ENCODE peak calls at places on chromosomes 11 and 22, in nine cellular contexts. One of them, this sample, is unnamed.

GRCh38 chr11:133895551-133895950 is 50.2 kb upstream of the SPATA19 start:
- DNase-seq in CD4-positive, alpha-beta memory T cell: no peak
- DNase-seq in right cardiac atrium: no peak
- DNase-seq in left ventricle myocardium inferior: no peak
- DNase-seq in AG10803: no peak
- DNase-seq in H7: peak; percentile 48
- DNase-seq in upper lobe of left lung: no peak
- DNase-seq in dorsolateral prefrontal cortex: peak; percentile 23
- DNase-seq in CD8-positive, alpha-beta T cell: no peak
- DNase-seq in this sample: no peak

GRCh38 chr11:66969584-66970205 is 5.4 kb upstream of the C11orf86 start:
- DNase-seq in CD4-positive, alpha-beta memory T cell: no peak
- DNase-seq in right cardiac atrium: no peak
- DNase-seq in left ventricle myocardium inferior: no peak
- DNase-seq in AG10803: peak; percentile 99
- DNase-seq in H7: no peak
- DNase-seq in upper lobe of left lung: no peak
- DNase-seq in dorsolateral prefrontal cortex: no peak
- DNase-seq in CD8-positive, alpha-beta T cell: no peak
- DNase-seq in this sample: peak; percentile 95

GRCh38 chr11:10268746-10269487 is 25.1 kb downstream of the SBF2 start:
- DNase-seq in CD4-positive, alpha-beta memory T cell: no peak
- DNase-seq in right cardiac atrium: no peak
- DNase-seq in left ventricle myocardium inferior: no peak
- DNase-seq in AG10803: no peak
- DNase-seq in H7: no peak
- DNase-seq in upper lobe of left lung: no peak
- DNase-seq in dorsolateral prefrontal cortex: no peak
- DNase-seq in CD8-positive, alpha-beta T cell: no peak
- DNase-seq in this sample: no peak

GRCh38 chr11:110071197-110071596 is 22.0 kb upstream of the ZC3H12C start:
- DNase-seq in CD4-positive, alpha-beta memory T cell: no peak
- DNase-seq in right cardiac atrium: no peak
- DNase-seq in left ventricle myocardium inferior: no peak
- DNase-seq in AG10803: no peak
- DNase-seq in H7: no peak
- DNase-seq in upper lobe of left lung: no peak
- DNase-seq in dorsolateral prefrontal cortex: no peak
- DNase-seq in CD8-positive, alpha-beta T cell: no peak
- DNase-seq in this sample: no peak

GRCh38 chr11:6817668-6818067 is 18.2 kb upstream of the OR6A2 start:
- DNase-seq in CD4-positive, alpha-beta memory T cell: no peak
- DNase-seq in right cardiac atrium: no peak
- DNase-seq in left ventricle myocardium inferior: no peak
- DNase-seq in AG10803: no peak
- DNase-seq in H7: peak; percentile 73
- DNase-seq in upper lobe of left lung: no peak
- DNase-seq in dorsolateral prefrontal cortex: no peak
- DNase-seq in CD8-positive, alpha-beta T cell: no peak
- DNase-seq in this sample: peak; percentile 60

GRCh38 chr22:38267086-38267485 is 5.7 kb downstream of the TMEM184B start:
- DNase-seq in CD4-positive, alpha-beta memory T cell: peak; percentile 88
- DNase-seq in right cardiac atrium: peak; percentile 69
- DNase-seq in left ventricle myocardium inferior: peak; percentile 47
- DNase-seq in AG10803: no peak
- DNase-seq in H7: no peak
- DNase-seq in upper lobe of left lung: no peak
- DNase-seq in dorsolateral prefrontal cortex: no peak
- DNase-seq in CD8-positive, alpha-beta T cell: peak; percentile 79
- DNase-seq in this sample: peak; percentile 72

GRCh38 chr11:58616594-58616993 is 5.9 kb upstream of the CNTF start:
- DNase-seq in CD4-positive, alpha-beta memory T cell: no peak
- DNase-seq in right cardiac atrium: peak; percentile 72
- DNase-seq in left ventricle myocardium inferior: peak; percentile 35
- DNase-seq in AG10803: peak; percentile 93
- DNase-seq in H7: no peak
- DNase-seq in upper lobe of left lung: no peak
- DNase-seq in dorsolateral prefrontal cortex: no peak
- DNase-seq in CD8-positive, alpha-beta T cell: no peak
- DNase-seq in this sample: peak; percentile 93

GRCh38 chr22:47056776-47057470 is 294.5 kb downstream of the TBC1D22A start:
- DNase-seq in CD4-positive, alpha-beta memory T cell: no peak
- DNase-seq in right cardiac atrium: no peak
- DNase-seq in left ventricle myocardium inferior: no peak
- DNase-seq in AG10803: no peak
- DNase-seq in H7: no peak
- DNase-seq in upper lobe of left lung: peak; percentile 54
- DNase-seq in dorsolateral prefrontal cortex: no peak
- DNase-seq in CD8-positive, alpha-beta T cell: no peak
- DNase-seq in this sample: no peak

GRCh38 chr11:100827934-100828661 is 141.0 kb downstream of the ARHGAP42 start:
- DNase-seq in CD4-positive, alpha-beta memory T cell: no peak
- DNase-seq in right cardiac atrium: no peak
- DNase-seq in left ventricle myocardium inferior: no peak
- DNase-seq in AG10803: no peak
- DNase-seq in H7: no peak
- DNase-seq in upper lobe of left lung: no peak
- DNase-seq in dorsolateral prefrontal cortex: no peak
- DNase-seq in CD8-positive, alpha-beta T cell: no peak
- DNase-seq in this sample: peak; percentile 77

GRCh38 chr11:1260023-1260501 is 37.2 kb downstream of the MUC5B start:
- DNase-seq in CD4-positive, alpha-beta memory T cell: no peak
- DNase-seq in right cardiac atrium: peak; percentile 56
- DNase-seq in left ventricle myocardium inferior: no peak
- DNase-seq in AG10803: no peak
- DNase-seq in H7: peak; percentile 92
- DNase-seq in upper lobe of left lung: peak; percentile 89
- DNase-seq in dorsolateral prefrontal cortex: no peak
- DNase-seq in CD8-positive, alpha-beta T cell: no peak
- DNase-seq in this sample: peak; percentile 46

GRCh38 chr11:19827399-19828135 is 114.9 kb downstream of the NAV2 start:
- DNase-seq in CD4-positive, alpha-beta memory T cell: no peak
- DNase-seq in right cardiac atrium: no peak
- DNase-seq in left ventricle myocardium inferior: no peak
- DNase-seq in AG10803: no peak
- DNase-seq in H7: peak; percentile 73
- DNase-seq in upper lobe of left lung: no peak
- DNase-seq in dorsolateral prefrontal cortex: no peak
- DNase-seq in CD8-positive, alpha-beta T cell: no peak
- DNase-seq in this sample: no peak

GRCh38 chr11:79062814-79063762 is 377.7 kb downstream of the TENM4 start:
- DNase-seq in CD4-positive, alpha-beta memory T cell: no peak
- DNase-seq in right cardiac atrium: no peak
- DNase-seq in left ventricle myocardium inferior: no peak
- DNase-seq in AG10803: no peak
- DNase-seq in H7: peak; percentile 78
- DNase-seq in upper lobe of left lung: no peak
- DNase-seq in dorsolateral prefrontal cortex: no peak
- DNase-seq in CD8-positive, alpha-beta T cell: no peak
- DNase-seq in this sample: peak; percentile 58

GRCh38 chr11:77619576-77620198 is 17.9 kb downstream of the CLNS1A start:
- DNase-seq in CD4-positive, alpha-beta memory T cell: peak; percentile 50
- DNase-seq in right cardiac atrium: no peak
- DNase-seq in left ventricle myocardium inferior: no peak
- DNase-seq in AG10803: peak; percentile 49
- DNase-seq in H7: no peak
- DNase-seq in upper lobe of left lung: no peak
- DNase-seq in dorsolateral prefrontal cortex: no peak
- DNase-seq in CD8-positive, alpha-beta T cell: no peak
- DNase-seq in this sample: peak; percentile 73

GRCh38 chr11:118859995-118860394 is 23.7 kb upstream of the CXCR5 start:
- DNase-seq in CD4-positive, alpha-beta memory T cell: no peak
- DNase-seq in right cardiac atrium: no peak
- DNase-seq in left ventricle myocardium inferior: no peak
- DNase-seq in AG10803: no peak
- DNase-seq in H7: no peak
- DNase-seq in upper lobe of left lung: no peak
- DNase-seq in dorsolateral prefrontal cortex: no peak
- DNase-seq in CD8-positive, alpha-beta T cell: no peak
- DNase-seq in this sample: no peak

GRCh38 chr22:39144101-39144815 is 8.2 kb downstream of the CBX7 start:
- DNase-seq in CD4-positive, alpha-beta memory T cell: peak; percentile 68
- DNase-seq in right cardiac atrium: peak; percentile 71
- DNase-seq in left ventricle myocardium inferior: no peak
- DNase-seq in AG10803: peak; percentile 50
- DNase-seq in H7: peak; percentile 82
- DNase-seq in upper lobe of left lung: peak; percentile 87
- DNase-seq in dorsolateral prefrontal cortex: peak; percentile 42
- DNase-seq in CD8-positive, alpha-beta T cell: peak; percentile 69
- DNase-seq in this sample: peak; percentile 65

DNA sequence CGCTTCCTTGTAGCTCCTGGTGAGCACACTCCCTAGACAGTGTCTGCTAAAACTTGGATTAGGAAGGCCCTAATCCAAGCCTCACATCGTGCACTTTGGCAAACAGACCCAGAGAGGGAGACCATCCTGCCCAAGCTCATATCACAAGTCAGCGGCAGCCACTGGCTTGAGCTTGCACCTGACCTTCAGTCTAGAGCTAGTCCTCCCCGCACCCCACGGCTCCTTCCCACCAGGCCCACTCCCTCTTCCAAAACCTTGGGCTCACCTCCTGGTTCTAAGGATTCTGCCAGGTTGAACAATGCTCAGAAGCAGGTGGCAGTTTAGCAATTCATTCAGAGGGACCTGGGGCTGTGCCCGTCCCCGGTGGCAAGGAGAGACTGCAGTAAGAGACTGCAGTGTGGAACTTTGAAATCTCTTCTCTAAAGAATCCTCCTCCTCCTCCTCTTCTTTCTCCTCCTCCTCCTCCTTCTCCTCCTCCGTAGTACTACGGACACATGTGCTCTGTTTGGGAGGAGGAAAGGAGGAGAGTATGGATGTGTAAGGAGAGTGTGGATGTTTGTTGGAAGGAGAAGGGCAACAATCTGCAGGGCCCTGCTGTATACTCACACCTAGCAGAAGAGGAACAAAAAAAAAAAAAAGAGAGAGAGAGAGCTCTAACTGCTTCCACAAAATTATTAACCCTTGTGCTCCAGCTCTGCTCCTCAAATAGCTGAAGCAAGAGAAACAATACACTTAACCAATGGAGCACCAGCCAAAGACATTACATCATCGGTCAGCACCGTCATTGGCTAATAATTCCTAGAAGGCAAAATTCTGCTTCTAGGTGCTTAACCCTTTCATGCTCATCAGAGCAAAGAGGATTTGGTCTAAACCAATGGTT is 6.0 kb downstream of the SYN3 start:
- DNase-seq in CD4-positive, alpha-beta memory T cell: no peak
- DNase-seq in right cardiac atrium: no peak
- DNase-seq in left ventricle myocardium inferior: no peak
- DNase-seq in AG10803: no peak
- DNase-seq in H7: no peak
- DNase-seq in upper lobe of left lung: no peak
- DNase-seq in dorsolateral prefrontal cortex: no peak
- DNase-seq in CD8-positive, alpha-beta T cell: no peak
- DNase-seq in this sample: peak; percentile 4
- H3K4me3 ChIP-seq in CD4-positive, alpha-beta memory T cell: no peak overlapping the region
- H3K4me3 ChIP-seq in right cardiac atrium: no peak overlapping the region
- H3K4me3 ChIP-seq in left ventricle myocardium inferior: no peak overlapping the region
- H3K4me3 ChIP-seq in AG10803: no peak overlapping the region
- H3K4me3 ChIP-seq in H7: peak overlapping the region; percentile 26
- H3K4me3 ChIP-seq in upper lobe of left lung: no peak overlapping the region
- H3K4me3 ChIP-seq in dorsolateral prefrontal cortex: peak overlapping the region; percentile 38
- H3K4me3 ChIP-seq in CD8-positive, alpha-beta T cell: no peak overlapping the region
- H3K4me3 ChIP-seq in this sample: no peak overlapping the region

GRCh38 chr11:112162761-112163669 is 879 bp downstream of the IL18 start:
- DNase-seq in CD4-positive, alpha-beta memory T cell: no peak
- DNase-seq in right cardiac atrium: no peak
- DNase-seq in left ventricle myocardium inferior: no peak
- DNase-seq in AG10803: no peak
- DNase-seq in H7: no peak
- DNase-seq in upper lobe of left lung: no peak
- DNase-seq in dorsolateral prefrontal cortex: no peak
- DNase-seq in CD8-positive, alpha-beta T cell: no peak
- DNase-seq in this sample: peak; percentile 50
- H3K4me3 ChIP-seq in CD4-positive, alpha-beta memory T cell: no peak overlapping the region
- H3K4me3 ChIP-seq in right cardiac atrium: no peak overlapping the region
- H3K4me3 ChIP-seq in left ventricle myocardium inferior: peak overlapping the region; percentile 39
- H3K4me3 ChIP-seq in AG10803: no peak overlapping the region
- H3K4me3 ChIP-seq in H7: no peak overlapping the region
- H3K4me3 ChIP-seq in upper lobe of left lung: peak overlapping the region; percentile 40
- H3K4me3 ChIP-seq in dorsolateral prefrontal cortex: peak overlapping the region; percentile 46
- H3K4me3 ChIP-seq in CD8-positive, alpha-beta T cell: no peak overlapping the region
- H3K4me3 ChIP-seq in this sample: no peak overlapping the region

GRCh38 chr11:91435694-91436375 is 788.8 kb upstream of the FAT3 start:
- DNase-seq in CD4-positive, alpha-beta memory T cell: no peak
- DNase-seq in right cardiac atrium: peak; percentile 43
- DNase-seq in left ventricle myocardium inferior: no peak
- DNase-seq in AG10803: no peak
- DNase-seq in H7: no peak
- DNase-seq in upper lobe of left lung: no peak
- DNase-seq in dorsolateral prefrontal cortex: no peak
- DNase-seq in CD8-positive, alpha-beta T cell: no peak
- DNase-seq in this sample: no peak

DNA sequence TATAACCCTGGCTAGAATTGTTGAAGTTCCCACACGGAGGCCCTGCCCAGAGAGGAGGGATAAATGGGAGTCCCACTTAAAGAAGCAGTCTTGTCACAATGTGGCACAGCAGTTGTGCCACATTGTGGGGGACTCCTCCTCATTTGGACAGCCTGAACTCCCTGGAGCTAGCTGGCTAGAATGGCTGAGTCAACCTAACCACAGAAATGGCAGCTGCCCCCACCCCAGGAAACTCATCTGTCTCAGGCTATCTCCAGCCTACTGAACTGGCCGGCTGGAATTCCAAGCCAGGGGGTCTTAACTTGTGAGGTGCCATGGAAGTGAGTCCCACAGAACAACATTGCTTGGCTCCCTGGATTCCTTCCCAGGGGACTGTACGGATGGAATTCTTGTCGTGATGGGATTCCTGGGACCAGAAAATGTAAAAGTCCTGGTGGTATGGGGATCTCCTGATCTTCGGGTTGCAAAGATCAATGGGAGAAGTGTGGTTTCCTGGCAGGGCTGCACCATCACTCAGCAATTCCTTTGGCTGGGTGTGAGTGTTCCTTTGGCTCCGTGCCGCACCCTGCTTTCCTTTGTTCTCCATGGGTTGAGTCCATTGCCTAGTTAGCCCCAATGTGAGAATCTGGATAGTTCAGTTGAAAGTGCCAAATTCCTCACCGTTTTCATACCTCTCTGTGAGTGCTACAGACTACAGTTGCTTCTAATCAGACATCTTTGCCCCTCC is 791.2 kb upstream of the FAT3 start:
- DNase-seq in CD4-positive, alpha-beta memory T cell: no peak
- DNase-seq in right cardiac atrium: no peak
- DNase-seq in left ventricle myocardium inferior: no peak
- DNase-seq in AG10803: no peak
- DNase-seq in H7: no peak
- DNase-seq in upper lobe of left lung: no peak
- DNase-seq in dorsolateral prefrontal cortex: no peak
- DNase-seq in CD8-positive, alpha-beta T cell: no peak
- DNase-seq in this sample: no peak
- H3K4me3 ChIP-seq in CD4-positive, alpha-beta memory T cell: no peak overlapping the region
- H3K4me3 ChIP-seq in right cardiac atrium: no peak overlapping the region
- H3K4me3 ChIP-seq in left ventricle myocardium inferior: no peak overlapping the region
- H3K4me3 ChIP-seq in AG10803: no peak overlapping the region
- H3K4me3 ChIP-seq in H7: no peak overlapping the region
- H3K4me3 ChIP-seq in upper lobe of left lung: no peak overlapping the region
- H3K4me3 ChIP-seq in dorsolateral prefrontal cortex: no peak overlapping the region
- H3K4me3 ChIP-seq in CD8-positive, alpha-beta T cell: no peak overlapping the region
- H3K4me3 ChIP-seq in this sample: no peak overlapping the region

GRCh38 chr22:46025973-46026906 is 49.3 kb upstream of the WNT7B start:
- DNase-seq in CD4-positive, alpha-beta memory T cell: no peak
- DNase-seq in right cardiac atrium: peak; percentile 25
- DNase-seq in left ventricle myocardium inferior: peak; percentile 11
- DNase-seq in AG10803: no peak
- DNase-seq in H7: peak; percentile 27
- DNase-seq in upper lobe of left lung: no peak
- DNase-seq in dorsolateral prefrontal cortex: peak; percentile 19
- DNase-seq in CD8-positive, alpha-beta T cell: no peak
- DNase-seq in this sample: no peak
- H3K4me3 ChIP-seq in CD4-positive, alpha-beta memory T cell: no peak overlapping the region
- H3K4me3 ChIP-seq in right cardiac atrium: no peak overlapping the region
- H3K4me3 ChIP-seq in left ventricle myocardium inferior: peak overlapping the region; percentile 68
- H3K4me3 ChIP-seq in AG10803: no peak overlapping the region
- H3K4me3 ChIP-seq in H7: no peak overlapping the region
- H3K4me3 ChIP-seq in upper lobe of left lung: peak overlapping the region; percentile 58
- H3K4me3 ChIP-seq in dorsolateral prefrontal cortex: peak overlapping the region; percentile 63
- H3K4me3 ChIP-seq in CD8-positive, alpha-beta T cell: no peak overlapping the region
- H3K4me3 ChIP-seq in this sample: no peak overlapping the region